ENCODE peak calls at places on chromosomes 6 and 20, in eight cellular contexts. One of them, this sample, is unnamed.

GRCh38 chr6:85887467-85887866 is 244.8 kb upstream of the SYNCRIP start:
- DNase-seq in K562: no peak
- DNase-seq in stomach: no peak
- DNase-seq in suprapubic skin: no peak
- DNase-seq in prostate gland: no peak
- DNase-seq in HCT116: no peak
- DNase-seq in endothelial cell of umbilical vein: no peak
- DNase-seq in spleen: no peak
- DNase-seq in this sample: no peak

GRCh38 chr6:53168516-53169257 is 20.0 kb upstream of the GCM1 start:
- DNase-seq in spleen: no peak
- DNase-seq in stomach: no peak
- DNase-seq in K562: no peak
- DNase-seq in endothelial cell of umbilical vein: no peak
- DNase-seq in prostate gland: no peak
- DNase-seq in HCT116: no peak
- DNase-seq in suprapubic skin: no peak
- DNase-seq in this sample: no peak

GRCh38 chr6:131258010-131258652 is 122.9 kb downstream of the AKAP7 start:
- DNase-seq in endothelial cell of umbilical vein: no peak
- DNase-seq in stomach: no peak
- DNase-seq in HCT116: no peak
- DNase-seq in suprapubic skin: no peak
- DNase-seq in spleen: no peak
- DNase-seq in K562: no peak
- DNase-seq in prostate gland: no peak
- DNase-seq in this sample: no peak

GRCh38 chr6:620950-621349 is 36.0 kb downstream of the HUS1B start:
- DNase-seq in spleen: no peak
- DNase-seq in stomach: no peak
- DNase-seq in prostate gland: no peak
- DNase-seq in endothelial cell of umbilical vein: no peak
- DNase-seq in suprapubic skin: no peak
- DNase-seq in K562: no peak
- DNase-seq in HCT116: no peak
- DNase-seq in this sample: no peak

GRCh38 chr6:89564752-89565427 is 73.7 kb downstream of the LYRM2 start:
- DNase-seq in stomach: no peak
- DNase-seq in suprapubic skin: no peak
- DNase-seq in prostate gland: no peak
- DNase-seq in K562: no peak
- DNase-seq in endothelial cell of umbilical vein: no peak
- DNase-seq in HCT116: no peak
- DNase-seq in spleen: no peak
- DNase-seq in this sample: no peak

GRCh38 chr6:44646355-44646754 is 258.8 kb downstream of the CDC5L start:
- DNase-seq in HCT116: no peak
- DNase-seq in prostate gland: no peak
- DNase-seq in K562: no peak
- DNase-seq in endothelial cell of umbilical vein: no peak
- DNase-seq in suprapubic skin: no peak
- DNase-seq in stomach: no peak
- DNase-seq in spleen: no peak
- DNase-seq in this sample: no peak

GRCh38 chr6:29968905-29969304 is 26.6 kb downstream of the HLA-A start:
- DNase-seq in suprapubic skin: no peak
- DNase-seq in prostate gland: no peak
- DNase-seq in stomach: no peak
- DNase-seq in endothelial cell of umbilical vein: no peak
- DNase-seq in HCT116: no peak
- DNase-seq in spleen: no peak
- DNase-seq in K562: no peak
- DNase-seq in this sample: no peak

GRCh38 chr6:16477367-16478149 is 239.2 kb downstream of the GMPR start:
- DNase-seq in stomach: no peak
- DNase-seq in K562: no peak
- DNase-seq in prostate gland: no peak
- DNase-seq in HCT116: no peak
- DNase-seq in suprapubic skin: no peak
- DNase-seq in spleen: no peak
- DNase-seq in endothelial cell of umbilical vein: peak
- DNase-seq in this sample: no peak

GRCh38 chr20:45049904-45050471 is 50.9 kb downstream of the KCNS1 start:
- DNase-seq in endothelial cell of umbilical vein: no peak
- DNase-seq in K562: no peak
- DNase-seq in stomach: no peak
- DNase-seq in suprapubic skin: no peak
- DNase-seq in HCT116: no peak
- DNase-seq in spleen: no peak
- DNase-seq in prostate gland: no peak
- DNase-seq in this sample: no peak

GRCh38 chr20:12966468-12967085 is 42.2 kb upstream of the SPTLC3 start:
- DNase-seq in stomach: no peak
- DNase-seq in prostate gland: no peak
- DNase-seq in K562: no peak
- DNase-seq in endothelial cell of umbilical vein: peak
- DNase-seq in suprapubic skin: no peak
- DNase-seq in HCT116: no peak
- DNase-seq in spleen: no peak
- DNase-seq in this sample: no peak

GRCh38 chr20:25035924-25036323 is 22.0 kb downstream of the ACSS1 start:
- DNase-seq in HCT116: no peak
- DNase-seq in suprapubic skin: no peak
- DNase-seq in stomach: no peak
- DNase-seq in prostate gland: no peak
- DNase-seq in spleen: no peak
- DNase-seq in endothelial cell of umbilical vein: no peak
- DNase-seq in K562: no peak
- DNase-seq in this sample: no peak

GRCh38 chr20:25038591-25039015 is 19.3 kb downstream of the ACSS1 start:
- DNase-seq in K562: no peak
- DNase-seq in prostate gland: no peak
- DNase-seq in HCT116: no peak
- DNase-seq in suprapubic skin: no peak
- DNase-seq in stomach: no peak
- DNase-seq in spleen: peak
- DNase-seq in endothelial cell of umbilical vein: no peak
- DNase-seq in this sample: no peak

GRCh38 chr20:25038103-25038410 is 19.9 kb downstream of the ACSS1 start:
- DNase-seq in stomach: no peak
- DNase-seq in HCT116: no peak
- DNase-seq in prostate gland: no peak
- DNase-seq in suprapubic skin: no peak
- DNase-seq in endothelial cell of umbilical vein: no peak
- DNase-seq in spleen: no peak
- DNase-seq in K562: no peak
- DNase-seq in this sample: no peak

GRCh38 chr20:25037288-25038102 is 20.4 kb downstream of the ACSS1 start:
- DNase-seq in K562: no peak
- DNase-seq in prostate gland: no peak
- DNase-seq in suprapubic skin: no peak
- DNase-seq in spleen: peak
- DNase-seq in endothelial cell of umbilical vein: no peak
- DNase-seq in stomach: no peak
- DNase-seq in HCT116: no peak
- DNase-seq in this sample: no peak

DNA sequence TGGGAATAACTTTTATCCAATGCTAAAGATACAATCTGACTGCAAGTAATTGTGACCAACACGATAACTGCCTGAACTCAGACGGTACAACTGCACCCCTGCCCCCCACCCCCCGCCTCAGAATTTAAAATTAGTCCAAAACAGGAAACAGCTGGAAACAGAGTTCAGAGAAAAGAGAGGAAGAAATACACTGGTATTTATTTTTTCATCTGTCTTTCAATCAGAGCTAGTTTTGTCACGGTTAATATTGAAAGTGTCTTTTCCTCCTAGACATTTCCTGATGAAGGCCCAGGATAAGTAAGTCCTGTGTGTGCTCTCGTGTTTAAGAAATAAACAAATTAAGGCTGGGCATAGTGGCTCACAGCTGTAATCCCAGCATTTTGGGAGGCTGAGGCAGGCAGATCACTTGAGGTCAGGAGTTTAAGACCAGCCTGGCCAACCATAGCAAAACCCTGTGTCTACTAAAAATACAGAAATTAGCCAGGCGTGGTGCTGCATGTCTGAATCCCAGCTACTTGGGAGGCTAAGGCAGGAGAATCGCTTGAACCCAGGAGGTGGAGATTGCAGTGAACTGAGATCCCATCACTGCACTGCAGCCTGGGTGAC is 21.5 kb downstream of the ACSS1 start:
- DNase-seq in endothelial cell of umbilical vein: peak
- DNase-seq in K562: no peak
- DNase-seq in stomach: no peak
- DNase-seq in prostate gland: no peak
- DNase-seq in suprapubic skin: no peak
- DNase-seq in spleen: peak
- DNase-seq in HCT116: no peak
- DNase-seq in this sample: no peak
- H3K27ac ChIP-seq in endothelial cell of umbilical vein: no peak
- H3K27ac ChIP-seq in K562: no peak
- H3K27ac ChIP-seq in stomach: peak
- H3K27ac ChIP-seq in prostate gland: peak
- H3K27ac ChIP-seq in suprapubic skin: peak
- H3K27ac ChIP-seq in spleen: peak
- H3K27ac ChIP-seq in HCT116: no peak
- H3K27ac ChIP-seq in this sample: no peak

DNA sequence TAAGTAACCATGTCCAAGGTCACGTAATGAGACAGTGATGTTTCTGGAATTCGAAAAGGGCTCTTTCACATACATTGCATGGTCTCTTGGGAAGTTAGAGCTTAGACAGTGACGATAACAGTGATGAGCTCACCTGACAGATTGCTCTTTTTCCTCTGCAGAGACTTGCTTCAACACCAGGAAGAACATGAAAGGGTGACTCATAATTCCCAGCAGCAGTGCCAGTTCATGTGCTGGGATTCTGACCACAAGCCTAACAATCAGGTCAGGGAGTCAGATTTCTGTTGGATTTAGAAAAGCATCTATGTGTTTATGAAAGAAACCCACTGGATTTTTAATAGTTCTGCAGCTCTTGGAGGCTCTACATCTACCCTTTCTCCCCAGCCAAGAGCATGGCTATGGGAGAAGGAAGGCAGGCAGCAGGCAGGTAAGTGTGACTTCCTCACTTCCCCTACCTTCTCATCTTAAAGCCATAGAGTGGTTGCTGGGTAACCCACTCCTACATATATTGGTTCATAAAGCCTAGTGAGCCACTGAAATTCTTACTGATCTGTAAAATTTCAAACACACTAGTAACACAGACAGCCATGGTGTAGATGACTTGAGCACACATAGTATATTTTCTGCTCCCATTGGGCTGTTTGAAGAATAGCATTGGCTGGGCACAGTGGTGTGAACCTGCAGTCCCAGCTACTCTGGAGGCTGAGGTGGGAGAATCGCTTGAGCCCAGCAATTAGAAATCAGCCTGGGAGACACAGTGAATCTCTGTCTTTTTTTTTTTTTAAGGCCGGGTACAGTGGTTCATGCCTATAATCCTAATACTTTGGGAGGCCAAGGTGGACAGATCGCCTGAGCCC is 44.4 kb upstream of the LOC128125822 start:
- DNase-seq in K562: no peak
- DNase-seq in prostate gland: peak
- DNase-seq in HCT116: peak
- DNase-seq in endothelial cell of umbilical vein: peak
- DNase-seq in suprapubic skin: no peak
- DNase-seq in stomach: peak
- DNase-seq in spleen: no peak
- DNase-seq in this sample: no peak
- TF ChIP-seq POLR2AphosphoS5 in K562: no peak
- TF ChIP-seq POLR2AphosphoS5 in prostate gland: peak
- TF ChIP-seq POLR2AphosphoS5 in HCT116: peak
- TF ChIP-seq POLR2AphosphoS5 in endothelial cell of umbilical vein: no peak
- TF ChIP-seq POLR2AphosphoS5 in suprapubic skin: no peak
- TF ChIP-seq POLR2AphosphoS5 in stomach: peak
- TF ChIP-seq POLR2AphosphoS5 in spleen: no peak
- TF ChIP-seq POLR2AphosphoS5 in this sample: peak

DNA sequence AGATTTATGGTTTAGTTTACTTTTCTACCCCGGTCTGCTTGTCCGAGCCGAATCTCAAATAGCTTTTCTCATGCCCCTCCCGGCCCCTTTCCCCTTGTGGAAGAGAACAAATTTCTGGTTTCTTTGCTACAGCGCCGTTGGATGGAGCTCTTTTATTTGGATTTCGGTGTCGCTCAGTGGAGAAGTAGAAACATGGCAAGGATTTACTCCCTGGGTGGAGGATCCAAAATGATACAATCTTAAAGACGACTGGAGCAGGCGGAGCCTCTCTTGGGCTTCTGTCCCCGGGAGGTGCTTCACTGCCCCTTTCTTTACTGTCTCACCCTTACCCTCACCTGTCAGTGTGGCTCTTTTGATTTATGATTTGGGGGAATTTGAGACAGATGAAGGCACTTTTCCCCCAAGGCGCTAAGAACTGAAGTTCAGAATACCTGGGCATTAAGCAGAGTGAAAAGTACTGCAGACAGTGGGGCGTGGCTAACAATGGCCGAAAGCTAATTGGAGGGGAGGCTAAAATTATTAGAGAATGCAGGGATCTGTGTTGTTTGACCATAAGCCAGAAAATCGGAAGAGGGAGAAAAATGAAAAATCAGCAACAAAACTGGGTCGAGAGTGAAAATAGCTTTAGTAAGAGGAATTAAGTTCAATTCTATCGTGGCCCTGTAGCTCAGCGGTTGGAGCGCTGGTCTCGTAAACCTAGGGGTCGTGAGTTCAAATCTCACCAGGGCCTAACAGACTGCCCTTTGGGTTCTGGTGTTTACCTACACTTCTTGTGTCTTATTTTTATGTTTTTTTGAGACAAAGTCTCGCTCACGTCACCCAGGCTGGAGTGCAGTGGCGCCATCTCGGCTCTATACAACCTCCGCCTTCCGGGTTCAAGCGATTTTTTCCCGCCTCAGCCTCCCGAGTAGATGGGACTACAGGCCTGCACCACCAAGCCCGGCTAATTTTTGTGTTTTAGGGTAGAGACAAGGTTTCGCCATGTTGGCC is 145.1 kb upstream of the ZNF184 start:
- DNase-seq in suprapubic skin: no peak
- DNase-seq in endothelial cell of umbilical vein: peak
- DNase-seq in prostate gland: no peak
- DNase-seq in stomach: no peak
- DNase-seq in spleen: no peak
- DNase-seq in K562: peak
- DNase-seq in HCT116: peak
- DNase-seq in this sample: no peak
- H3K4me3 ChIP-seq in suprapubic skin: peak
- H3K4me3 ChIP-seq in endothelial cell of umbilical vein: peak
- H3K4me3 ChIP-seq in prostate gland: peak
- H3K4me3 ChIP-seq in stomach: peak
- H3K4me3 ChIP-seq in spleen: peak
- H3K4me3 ChIP-seq in K562: peak
- H3K4me3 ChIP-seq in HCT116: peak
- H3K4me3 ChIP-seq in this sample: peak

DNA sequence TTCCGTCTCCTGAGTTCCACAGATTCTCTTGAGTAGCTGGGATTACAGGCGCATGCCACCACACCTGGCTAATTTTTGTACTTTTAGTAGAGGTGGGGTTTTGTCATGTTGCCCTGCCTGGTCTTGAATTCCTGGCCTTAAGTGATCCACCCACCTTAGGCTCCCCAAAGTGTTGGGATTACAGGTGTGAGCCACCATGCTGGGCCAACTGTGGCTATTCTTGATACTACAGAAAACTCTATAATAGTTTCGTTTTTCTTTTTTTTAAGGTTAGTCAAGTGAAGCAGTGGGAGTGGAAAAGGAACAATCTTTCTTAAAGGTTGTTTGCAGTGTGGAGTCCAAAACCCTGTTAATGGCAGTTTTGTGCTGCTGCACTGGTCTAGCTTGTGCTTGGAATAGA is 84.7 kb downstream of the POPDC3 start:
- DNase-seq in spleen: no peak
- DNase-seq in prostate gland: no peak
- DNase-seq in endothelial cell of umbilical vein: no peak
- DNase-seq in stomach: no peak
- DNase-seq in suprapubic skin: no peak
- DNase-seq in K562: no peak
- DNase-seq in HCT116: no peak
- DNase-seq in this sample: no peak
- H3K27ac ChIP-seq in spleen: no peak
- H3K27ac ChIP-seq in prostate gland: no peak
- H3K27ac ChIP-seq in endothelial cell of umbilical vein: no peak
- H3K27ac ChIP-seq in stomach: no peak
- H3K27ac ChIP-seq in suprapubic skin: no peak
- H3K27ac ChIP-seq in K562: no peak
- H3K27ac ChIP-seq in HCT116: no peak
- H3K27ac ChIP-seq in this sample: no peak